ENCODE peak calls at places on chromosomes 4 and X, in ten cellular contexts. One of them, this sample, is unnamed.

GRCh38 chr4:21655100-21655499 is 293.5 kb downstream of the KCNIP4 start:
- DNase-seq in activated CD4-positive, alpha-beta T cell treated with anti-CD3 and anti-CD28 coated beads, Interleukin-2, amount 50 U/mL, for 24 hours: no peak
- DNase-seq in NCI-H1694 treated with DMSO at 0.1 percent for 48 hours: no peak
- DNase-seq in KG1: no peak
- DNase-seq in pulmonary artery endothelial cell: no peak
- DNase-seq in T-helper 1 cell: no peak
- DNase-seq in Calu3: no peak
- DNase-seq in NCI-H1092 treated with DMSO at 0.1 percent for 48 hours: no peak
- DNase-seq in ureter: no peak
- DNase-seq in adipocyte: no peak
- DNase-seq in this sample: no peak

GRCh38 chr4:52862605-52863236 is 604 bp downstream of the RASL11B start:
- DNase-seq in NCI-H1694 treated with DMSO at 0.1 percent for 48 hours: no peak
- DNase-seq in T-helper 1 cell: no peak
- DNase-seq in Calu3: no peak
- DNase-seq in KG1: no peak
- DNase-seq in ureter: no peak
- DNase-seq in NCI-H1092 treated with DMSO at 0.1 percent for 48 hours: no peak
- DNase-seq in adipocyte: no peak
- DNase-seq in activated CD4-positive, alpha-beta T cell treated with anti-CD3 and anti-CD28 coated beads, Interleukin-2, amount 50 U/mL, for 24 hours: no peak
- DNase-seq in pulmonary artery endothelial cell: no peak
- DNase-seq in this sample: no peak

GRCh38 chr4:26459054-26459755 is 31.1 kb downstream of the CCKAR start:
- DNase-seq in activated CD4-positive, alpha-beta T cell treated with anti-CD3 and anti-CD28 coated beads, Interleukin-2, amount 50 U/mL, for 24 hours: no peak
- DNase-seq in T-helper 1 cell: no peak
- DNase-seq in pulmonary artery endothelial cell: peak; percentile 15
- DNase-seq in NCI-H1694 treated with DMSO at 0.1 percent for 48 hours: peak; percentile 49
- DNase-seq in KG1: peak; percentile 25
- DNase-seq in Calu3: peak; percentile 5
- DNase-seq in ureter: no peak
- DNase-seq in NCI-H1092 treated with DMSO at 0.1 percent for 48 hours: peak; percentile 38
- DNase-seq in adipocyte: peak; percentile 79
- DNase-seq in this sample: no peak

GRCh38 chr4:24576276-24576675 is 8.1 kb downstream of the DHX15 start:
- DNase-seq in adipocyte: no peak
- DNase-seq in T-helper 1 cell: no peak
- DNase-seq in ureter: no peak
- DNase-seq in KG1: no peak
- DNase-seq in NCI-H1092 treated with DMSO at 0.1 percent for 48 hours: no peak
- DNase-seq in activated CD4-positive, alpha-beta T cell treated with anti-CD3 and anti-CD28 coated beads, Interleukin-2, amount 50 U/mL, for 24 hours: no peak
- DNase-seq in Calu3: no peak
- DNase-seq in pulmonary artery endothelial cell: no peak
- DNase-seq in NCI-H1694 treated with DMSO at 0.1 percent for 48 hours: no peak
- DNase-seq in this sample: no peak

GRCh38 chr4:57043304-57044251 is 64.9 kb downstream of the POLR2B start:
- DNase-seq in adipocyte: peak; percentile 86
- DNase-seq in ureter: no peak
- DNase-seq in pulmonary artery endothelial cell: no peak
- DNase-seq in KG1: no peak
- DNase-seq in activated CD4-positive, alpha-beta T cell treated with anti-CD3 and anti-CD28 coated beads, Interleukin-2, amount 50 U/mL, for 24 hours: no peak
- DNase-seq in T-helper 1 cell: no peak
- DNase-seq in NCI-H1694 treated with DMSO at 0.1 percent for 48 hours: no peak
- DNase-seq in Calu3: no peak
- DNase-seq in NCI-H1092 treated with DMSO at 0.1 percent for 48 hours: no peak
- DNase-seq in this sample: no peak

GRCh38 chr4:140856692-140857091 is 100.5 kb upstream of the TBC1D9 start:
- DNase-seq in KG1: no peak
- DNase-seq in NCI-H1092 treated with DMSO at 0.1 percent for 48 hours: peak; percentile 72
- DNase-seq in NCI-H1694 treated with DMSO at 0.1 percent for 48 hours: peak; percentile 31
- DNase-seq in Calu3: peak; percentile 39
- DNase-seq in T-helper 1 cell: no peak
- DNase-seq in pulmonary artery endothelial cell: no peak
- DNase-seq in adipocyte: peak; percentile 38
- DNase-seq in ureter: peak; percentile 48
- DNase-seq in activated CD4-positive, alpha-beta T cell treated with anti-CD3 and anti-CD28 coated beads, Interleukin-2, amount 50 U/mL, for 24 hours: no peak
- DNase-seq in this sample: no peak

GRCh38 chr4:52704133-52704532 is 45.0 kb upstream of the USP46 start:
- DNase-seq in NCI-H1092 treated with DMSO at 0.1 percent for 48 hours: no peak
- DNase-seq in KG1: no peak
- DNase-seq in Calu3: no peak
- DNase-seq in pulmonary artery endothelial cell: no peak
- DNase-seq in T-helper 1 cell: no peak
- DNase-seq in ureter: no peak
- DNase-seq in activated CD4-positive, alpha-beta T cell treated with anti-CD3 and anti-CD28 coated beads, Interleukin-2, amount 50 U/mL, for 24 hours: no peak
- DNase-seq in adipocyte: peak; percentile 7
- DNase-seq in NCI-H1694 treated with DMSO at 0.1 percent for 48 hours: peak; percentile 53
- DNase-seq in this sample: no peak

GRCh38 chr4:25113915-25114904 is 46.0 kb downstream of the SEPSECS start:
- DNase-seq in KG1: no peak
- DNase-seq in pulmonary artery endothelial cell: no peak
- DNase-seq in T-helper 1 cell: no peak
- DNase-seq in adipocyte: peak; percentile 10
- DNase-seq in NCI-H1694 treated with DMSO at 0.1 percent for 48 hours: no peak
- DNase-seq in ureter: no peak
- DNase-seq in activated CD4-positive, alpha-beta T cell treated with anti-CD3 and anti-CD28 coated beads, Interleukin-2, amount 50 U/mL, for 24 hours: no peak
- DNase-seq in Calu3: no peak
- DNase-seq in NCI-H1092 treated with DMSO at 0.1 percent for 48 hours: no peak
- DNase-seq in this sample: no peak

GRCh38 chrX:116378961-116379360 is 57.4 kb upstream of the SLC6A14 start:
- DNase-seq in adipocyte: no peak
- DNase-seq in pulmonary artery endothelial cell: no peak
- DNase-seq in T-helper 1 cell: no peak
- DNase-seq in Calu3: no peak
- DNase-seq in NCI-H1092 treated with DMSO at 0.1 percent for 48 hours: no peak
- DNase-seq in ureter: no peak
- DNase-seq in activated CD4-positive, alpha-beta T cell treated with anti-CD3 and anti-CD28 coated beads, Interleukin-2, amount 50 U/mL, for 24 hours: no peak
- DNase-seq in KG1: no peak
- DNase-seq in NCI-H1694 treated with DMSO at 0.1 percent for 48 hours: no peak
- DNase-seq in this sample: no peak

GRCh38 chr4:57405359-57405758 is 295.2 kb upstream of the IGFBP7 start:
- DNase-seq in NCI-H1092 treated with DMSO at 0.1 percent for 48 hours: no peak
- DNase-seq in Calu3: no peak
- DNase-seq in activated CD4-positive, alpha-beta T cell treated with anti-CD3 and anti-CD28 coated beads, Interleukin-2, amount 50 U/mL, for 24 hours: no peak
- DNase-seq in T-helper 1 cell: no peak
- DNase-seq in NCI-H1694 treated with DMSO at 0.1 percent for 48 hours: no peak
- DNase-seq in ureter: no peak
- DNase-seq in KG1: no peak
- DNase-seq in adipocyte: peak; percentile 78
- DNase-seq in pulmonary artery endothelial cell: no peak
- DNase-seq in this sample: no peak

GRCh38 chr4:153514001-153514526 is 47.9 kb downstream of the TMEM131L start:
- DNase-seq in ureter: no peak
- DNase-seq in adipocyte: peak; percentile 80
- DNase-seq in activated CD4-positive, alpha-beta T cell treated with anti-CD3 and anti-CD28 coated beads, Interleukin-2, amount 50 U/mL, for 24 hours: no peak
- DNase-seq in Calu3: no peak
- DNase-seq in NCI-H1092 treated with DMSO at 0.1 percent for 48 hours: no peak
- DNase-seq in pulmonary artery endothelial cell: peak; percentile 33
- DNase-seq in NCI-H1694 treated with DMSO at 0.1 percent for 48 hours: no peak
- DNase-seq in KG1: no peak
- DNase-seq in T-helper 1 cell: no peak
- DNase-seq in this sample: no peak

GRCh38 chr4:134650461-134650860 is 448.9 kb upstream of the PABPC4L start:
- DNase-seq in KG1: no peak
- DNase-seq in adipocyte: peak; percentile 19
- DNase-seq in ureter: no peak
- DNase-seq in NCI-H1092 treated with DMSO at 0.1 percent for 48 hours: no peak
- DNase-seq in NCI-H1694 treated with DMSO at 0.1 percent for 48 hours: no peak
- DNase-seq in activated CD4-positive, alpha-beta T cell treated with anti-CD3 and anti-CD28 coated beads, Interleukin-2, amount 50 U/mL, for 24 hours: no peak
- DNase-seq in pulmonary artery endothelial cell: no peak
- DNase-seq in T-helper 1 cell: no peak
- DNase-seq in Calu3: no peak
- DNase-seq in this sample: no peak

GRCh38 chr4:3193531-3194203 is 55.3 kb upstream of the MSANTD1 start:
- DNase-seq in NCI-H1092 treated with DMSO at 0.1 percent for 48 hours: peak; percentile 22
- DNase-seq in KG1: no peak
- DNase-seq in Calu3: no peak
- DNase-seq in NCI-H1694 treated with DMSO at 0.1 percent for 48 hours: peak; percentile 5
- DNase-seq in ureter: no peak
- DNase-seq in activated CD4-positive, alpha-beta T cell treated with anti-CD3 and anti-CD28 coated beads, Interleukin-2, amount 50 U/mL, for 24 hours: no peak
- DNase-seq in adipocyte: peak; percentile 48
- DNase-seq in T-helper 1 cell: no peak
- DNase-seq in pulmonary artery endothelial cell: no peak
- DNase-seq in this sample: no peak

GRCh38 chrX:48520976-48521352 is 644 bp upstream of the EBP start:
- DNase-seq in KG1: no peak
- DNase-seq in adipocyte: no peak
- DNase-seq in Calu3: no peak
- DNase-seq in NCI-H1092 treated with DMSO at 0.1 percent for 48 hours: peak; percentile 40
- DNase-seq in T-helper 1 cell: no peak
- DNase-seq in activated CD4-positive, alpha-beta T cell treated with anti-CD3 and anti-CD28 coated beads, Interleukin-2, amount 50 U/mL, for 24 hours: no peak
- DNase-seq in ureter: no peak
- DNase-seq in NCI-H1694 treated with DMSO at 0.1 percent for 48 hours: peak; percentile 14
- DNase-seq in pulmonary artery endothelial cell: no peak
- DNase-seq in this sample: no peak

GRCh38 chrX:31093639-31093975 is 21.8 kb upstream of the FTHL17 start:
- DNase-seq in KG1: no peak
- DNase-seq in activated CD4-positive, alpha-beta T cell treated with anti-CD3 and anti-CD28 coated beads, Interleukin-2, amount 50 U/mL, for 24 hours: no peak
- DNase-seq in ureter: no peak
- DNase-seq in adipocyte: no peak
- DNase-seq in Calu3: no peak
- DNase-seq in NCI-H1694 treated with DMSO at 0.1 percent for 48 hours: no peak
- DNase-seq in NCI-H1092 treated with DMSO at 0.1 percent for 48 hours: no peak
- DNase-seq in T-helper 1 cell: no peak
- DNase-seq in pulmonary artery endothelial cell: no peak
- DNase-seq in this sample: no peak

GRCh38 chr4:99404595-99405287 is 30.4 kb downstream of the ADH7 start:
- DNase-seq in activated CD4-positive, alpha-beta T cell treated with anti-CD3 and anti-CD28 coated beads, Interleukin-2, amount 50 U/mL, for 24 hours: no peak
- DNase-seq in pulmonary artery endothelial cell: peak; percentile 10
- DNase-seq in ureter: no peak
- DNase-seq in T-helper 1 cell: no peak
- DNase-seq in NCI-H1694 treated with DMSO at 0.1 percent for 48 hours: no peak
- DNase-seq in Calu3: peak; percentile 38
- DNase-seq in NCI-H1092 treated with DMSO at 0.1 percent for 48 hours: no peak
- DNase-seq in adipocyte: peak; percentile 75
- DNase-seq in KG1: no peak
- DNase-seq in this sample: no peak

GRCh38 chr4:104163820-104164219 is 330.9 kb downstream of the CXXC4 start:
- DNase-seq in NCI-H1694 treated with DMSO at 0.1 percent for 48 hours: no peak
- DNase-seq in Calu3: no peak
- DNase-seq in pulmonary artery endothelial cell: no peak
- DNase-seq in adipocyte: no peak
- DNase-seq in T-helper 1 cell: no peak
- DNase-seq in ureter: no peak
- DNase-seq in NCI-H1092 treated with DMSO at 0.1 percent for 48 hours: no peak
- DNase-seq in activated CD4-positive, alpha-beta T cell treated with anti-CD3 and anti-CD28 coated beads, Interleukin-2, amount 50 U/mL, for 24 hours: no peak
- DNase-seq in KG1: no peak
- DNase-seq in this sample: no peak

GRCh38 chr4:173494013-173494970 is 35.7 kb downstream of the HAND2 start:
- DNase-seq in ureter: peak; percentile 61
- DNase-seq in NCI-H1092 treated with DMSO at 0.1 percent for 48 hours: peak; percentile 86
- DNase-seq in Calu3: peak; percentile 58
- DNase-seq in adipocyte: peak; percentile 83
- DNase-seq in activated CD4-positive, alpha-beta T cell treated with anti-CD3 and anti-CD28 coated beads, Interleukin-2, amount 50 U/mL, for 24 hours: no peak
- DNase-seq in T-helper 1 cell: peak; percentile 54
- DNase-seq in pulmonary artery endothelial cell: no peak
- DNase-seq in NCI-H1694 treated with DMSO at 0.1 percent for 48 hours: no peak
- DNase-seq in KG1: no peak
- DNase-seq in this sample: peak; percentile 37

GRCh38 chr4:33722254-33722653 is 2522.1 kb downstream of the ARAP2 start:
- DNase-seq in ureter: no peak
- DNase-seq in NCI-H1694 treated with DMSO at 0.1 percent for 48 hours: no peak
- DNase-seq in pulmonary artery endothelial cell: no peak
- DNase-seq in T-helper 1 cell: no peak
- DNase-seq in adipocyte: peak; percentile 66
- DNase-seq in NCI-H1092 treated with DMSO at 0.1 percent for 48 hours: no peak
- DNase-seq in Calu3: no peak
- DNase-seq in KG1: no peak
- DNase-seq in activated CD4-positive, alpha-beta T cell treated with anti-CD3 and anti-CD28 coated beads, Interleukin-2, amount 50 U/mL, for 24 hours: no peak
- DNase-seq in this sample: no peak

GRCh38 chrX:26254436-26254835 is 38.5 kb downstream of the MAGEB5 start:
- DNase-seq in Calu3: no peak
- DNase-seq in activated CD4-positive, alpha-beta T cell treated with anti-CD3 and anti-CD28 coated beads, Interleukin-2, amount 50 U/mL, for 24 hours: no peak
- DNase-seq in pulmonary artery endothelial cell: no peak
- DNase-seq in KG1: no peak
- DNase-seq in T-helper 1 cell: no peak
- DNase-seq in ureter: no peak
- DNase-seq in adipocyte: no peak
- DNase-seq in NCI-H1694 treated with DMSO at 0.1 percent for 48 hours: no peak
- DNase-seq in NCI-H1092 treated with DMSO at 0.1 percent for 48 hours: no peak
- DNase-seq in this sample: no peak

GRCh38 chr4:118086334-118086733 is 52.0 kb downstream of the NDST3 start:
- DNase-seq in adipocyte: peak; percentile 53
- DNase-seq in T-helper 1 cell: no peak
- DNase-seq in ureter: no peak
- DNase-seq in pulmonary artery endothelial cell: peak; percentile 43
- DNase-seq in Calu3: peak; percentile 1
- DNase-seq in NCI-H1092 treated with DMSO at 0.1 percent for 48 hours: no peak
- DNase-seq in NCI-H1694 treated with DMSO at 0.1 percent for 48 hours: no peak
- DNase-seq in KG1: no peak
- DNase-seq in activated CD4-positive, alpha-beta T cell treated with anti-CD3 and anti-CD28 coated beads, Interleukin-2, amount 50 U/mL, for 24 hours: no peak
- DNase-seq in this sample: no peak

GRCh38 chrX:137198040-137198439 is 164.2 kb upstream of the GPR101 start:
- DNase-seq in ureter: no peak
- DNase-seq in NCI-H1694 treated with DMSO at 0.1 percent for 48 hours: no peak
- DNase-seq in T-helper 1 cell: no peak
- DNase-seq in activated CD4-positive, alpha-beta T cell treated with anti-CD3 and anti-CD28 coated beads, Interleukin-2, amount 50 U/mL, for 24 hours: no peak
- DNase-seq in Calu3: no peak
- DNase-seq in pulmonary artery endothelial cell: no peak
- DNase-seq in KG1: no peak
- DNase-seq in adipocyte: no peak
- DNase-seq in NCI-H1092 treated with DMSO at 0.1 percent for 48 hours: no peak
- DNase-seq in this sample: no peak

GRCh38 chrX:109199726-109200125 is 282.2 kb downstream of the GUCY2F start:
- DNase-seq in activated CD4-positive, alpha-beta T cell treated with anti-CD3 and anti-CD28 coated beads, Interleukin-2, amount 50 U/mL, for 24 hours: no peak
- DNase-seq in NCI-H1092 treated with DMSO at 0.1 percent for 48 hours: no peak
- DNase-seq in KG1: no peak
- DNase-seq in T-helper 1 cell: no peak
- DNase-seq in adipocyte: peak; percentile 55
- DNase-seq in Calu3: no peak
- DNase-seq in NCI-H1694 treated with DMSO at 0.1 percent for 48 hours: no peak
- DNase-seq in ureter: no peak
- DNase-seq in pulmonary artery endothelial cell: no peak
- DNase-seq in this sample: no peak

GRCh38 chr4:36222702-36223101 is 21.6 kb downstream of the ARAP2 start:
- DNase-seq in activated CD4-positive, alpha-beta T cell treated with anti-CD3 and anti-CD28 coated beads, Interleukin-2, amount 50 U/mL, for 24 hours: no peak
- DNase-seq in NCI-H1092 treated with DMSO at 0.1 percent for 48 hours: no peak
- DNase-seq in KG1: no peak
- DNase-seq in Calu3: no peak
- DNase-seq in pulmonary artery endothelial cell: no peak
- DNase-seq in ureter: no peak
- DNase-seq in NCI-H1694 treated with DMSO at 0.1 percent for 48 hours: no peak
- DNase-seq in adipocyte: no peak
- DNase-seq in T-helper 1 cell: no peak
- DNase-seq in this sample: no peak

GRCh38 chr4:8761167-8761823 is 110.3 kb downstream of the HMX1 start:
- DNase-seq in T-helper 1 cell: no peak
- DNase-seq in pulmonary artery endothelial cell: no peak
- DNase-seq in NCI-H1092 treated with DMSO at 0.1 percent for 48 hours: no peak
- DNase-seq in activated CD4-positive, alpha-beta T cell treated with anti-CD3 and anti-CD28 coated beads, Interleukin-2, amount 50 U/mL, for 24 hours: no peak
- DNase-seq in KG1: no peak
- DNase-seq in adipocyte: no peak
- DNase-seq in NCI-H1694 treated with DMSO at 0.1 percent for 48 hours: no peak
- DNase-seq in ureter: no peak
- DNase-seq in Calu3: no peak
- DNase-seq in this sample: no peak

GRCh38 chr4:137543198-137543597 is 10.9 kb upstream of the PCDH18 start:
- DNase-seq in T-helper 1 cell: no peak
- DNase-seq in activated CD4-positive, alpha-beta T cell treated with anti-CD3 and anti-CD28 coated beads, Interleukin-2, amount 50 U/mL, for 24 hours: no peak
- DNase-seq in KG1: no peak
- DNase-seq in pulmonary artery endothelial cell: no peak
- DNase-seq in adipocyte: no peak
- DNase-seq in Calu3: no peak
- DNase-seq in NCI-H1092 treated with DMSO at 0.1 percent for 48 hours: no peak
- DNase-seq in NCI-H1694 treated with DMSO at 0.1 percent for 48 hours: no peak
- DNase-seq in ureter: no peak
- DNase-seq in this sample: no peak

GRCh38 chr4:2827874-2828751 is 15.5 kb upstream of the ADD1 start:
- DNase-seq in ureter: no peak
- DNase-seq in adipocyte: no peak
- DNase-seq in NCI-H1694 treated with DMSO at 0.1 percent for 48 hours: no peak
- DNase-seq in activated CD4-positive, alpha-beta T cell treated with anti-CD3 and anti-CD28 coated beads, Interleukin-2, amount 50 U/mL, for 24 hours: no peak
- DNase-seq in pulmonary artery endothelial cell: no peak
- DNase-seq in Calu3: no peak
- DNase-seq in KG1: no peak
- DNase-seq in NCI-H1092 treated with DMSO at 0.1 percent for 48 hours: no peak
- DNase-seq in T-helper 1 cell: no peak
- DNase-seq in this sample: no peak

GRCh38 chrX:34578237-34578636 is 78.8 kb downstream of the TMEM47 start:
- DNase-seq in NCI-H1694 treated with DMSO at 0.1 percent for 48 hours: no peak
- DNase-seq in adipocyte: peak; percentile 74
- DNase-seq in Calu3: peak; percentile 15
- DNase-seq in ureter: no peak
- DNase-seq in activated CD4-positive, alpha-beta T cell treated with anti-CD3 and anti-CD28 coated beads, Interleukin-2, amount 50 U/mL, for 24 hours: no peak
- DNase-seq in NCI-H1092 treated with DMSO at 0.1 percent for 48 hours: peak; percentile 2
- DNase-seq in KG1: no peak
- DNase-seq in pulmonary artery endothelial cell: no peak
- DNase-seq in T-helper 1 cell: no peak
- DNase-seq in this sample: no peak